ENCODE peak calls at places on chromosomes 12 and 14, in eight cellular contexts. One of them, this sample, is unnamed.

GRCh38 chr12:100790558-100790957 is 4.0 kb upstream of the ANO4 start:
- DNase-seq in retinal pigment epithelial cell: no peak
- DNase-seq in fibroblast of lung: no peak
- DNase-seq in testis: no peak
- DNase-seq in heart right ventricle: no peak
- DNase-seq in GM06990: no peak
- DNase-seq in brain microvascular endothelial cell: no peak
- DNase-seq in uterus: no peak
- DNase-seq in this sample: no peak

GRCh38 chr12:98893126-98893525 is 248.0 kb downstream of the APAF1 start:
- DNase-seq in uterus: no peak
- DNase-seq in testis: no peak
- DNase-seq in fibroblast of lung: no peak
- DNase-seq in brain microvascular endothelial cell: no peak
- DNase-seq in retinal pigment epithelial cell: no peak
- DNase-seq in heart right ventricle: no peak
- DNase-seq in GM06990: no peak
- DNase-seq in this sample: no peak

GRCh38 chr12:46915082-46915481 is 89.3 kb upstream of the SLC38A4 start:
- DNase-seq in fibroblast of lung: peak
- DNase-seq in testis: no peak
- DNase-seq in GM06990: no peak
- DNase-seq in retinal pigment epithelial cell: no peak
- DNase-seq in uterus: peak
- DNase-seq in heart right ventricle: no peak
- DNase-seq in brain microvascular endothelial cell: peak
- DNase-seq in this sample: no peak

GRCh38 chr14:21019377-21019776 is 5.5 kb downstream of the NDRG2 start:
- DNase-seq in uterus: no peak
- DNase-seq in testis: no peak
- DNase-seq in GM06990: no peak
- DNase-seq in heart right ventricle: no peak
- DNase-seq in retinal pigment epithelial cell: no peak
- DNase-seq in brain microvascular endothelial cell: no peak
- DNase-seq in fibroblast of lung: no peak
- DNase-seq in this sample: peak

GRCh38 chr14:101636081-101636560 is 74.8 kb downstream of the DIO3 start:
- DNase-seq in fibroblast of lung: no peak
- DNase-seq in heart right ventricle: no peak
- DNase-seq in uterus: no peak
- DNase-seq in retinal pigment epithelial cell: no peak
- DNase-seq in GM06990: no peak
- DNase-seq in testis: no peak
- DNase-seq in brain microvascular endothelial cell: no peak
- DNase-seq in this sample: peak

GRCh38 chr12:43315961-43316360 is 236.0 kb downstream of the ADAMTS20 start:
- DNase-seq in heart right ventricle: no peak
- DNase-seq in retinal pigment epithelial cell: no peak
- DNase-seq in brain microvascular endothelial cell: no peak
- DNase-seq in fibroblast of lung: peak
- DNase-seq in GM06990: no peak
- DNase-seq in testis: no peak
- DNase-seq in uterus: no peak
- DNase-seq in this sample: no peak

GRCh38 chr12:62910549-62911169 is 24.3 kb downstream of the PPM1H start:
- DNase-seq in uterus: no peak
- DNase-seq in retinal pigment epithelial cell: no peak
- DNase-seq in GM06990: no peak
- DNase-seq in testis: no peak
- DNase-seq in brain microvascular endothelial cell: no peak
- DNase-seq in fibroblast of lung: no peak
- DNase-seq in heart right ventricle: no peak
- DNase-seq in this sample: no peak

GRCh38 chr14:81459421-81459820 is 59.3 kb upstream of the STON2 start:
- DNase-seq in brain microvascular endothelial cell: no peak
- DNase-seq in fibroblast of lung: no peak
- DNase-seq in testis: no peak
- DNase-seq in GM06990: no peak
- DNase-seq in retinal pigment epithelial cell: no peak
- DNase-seq in heart right ventricle: no peak
- DNase-seq in uterus: no peak
- DNase-seq in this sample: no peak

GRCh38 chr14:98371141-98371540 is 900.9 kb downstream of the BCL11B start:
- DNase-seq in testis: no peak
- DNase-seq in uterus: no peak
- DNase-seq in retinal pigment epithelial cell: no peak
- DNase-seq in heart right ventricle: no peak
- DNase-seq in GM06990: no peak
- DNase-seq in fibroblast of lung: no peak
- DNase-seq in brain microvascular endothelial cell: no peak
- DNase-seq in this sample: no peak

GRCh38 chr14:76863724-76864407 is 37.7 kb downstream of the LRRC74A start:
- DNase-seq in uterus: peak
- DNase-seq in testis: peak
- DNase-seq in GM06990: peak
- DNase-seq in brain microvascular endothelial cell: no peak
- DNase-seq in heart right ventricle: peak
- DNase-seq in fibroblast of lung: no peak
- DNase-seq in retinal pigment epithelial cell: no peak
- DNase-seq in this sample: peak

GRCh38 chr14:41289025-41289424 is 317.7 kb upstream of the LRFN5 start:
- DNase-seq in GM06990: no peak
- DNase-seq in retinal pigment epithelial cell: no peak
- DNase-seq in fibroblast of lung: no peak
- DNase-seq in testis: no peak
- DNase-seq in brain microvascular endothelial cell: no peak
- DNase-seq in uterus: no peak
- DNase-seq in heart right ventricle: no peak
- DNase-seq in this sample: no peak

GRCh38 chr12:89307665-89308253 is 44.5 kb downstream of the DUSP6 start:
- DNase-seq in testis: no peak
- DNase-seq in brain microvascular endothelial cell: no peak
- DNase-seq in uterus: no peak
- DNase-seq in fibroblast of lung: no peak
- DNase-seq in heart right ventricle: no peak
- DNase-seq in GM06990: no peak
- DNase-seq in retinal pigment epithelial cell: no peak
- DNase-seq in this sample: peak

GRCh38 chr12:89884365-89884915 is 175.8 kb upstream of the ATP2B1 start:
- DNase-seq in retinal pigment epithelial cell: no peak
- DNase-seq in GM06990: no peak
- DNase-seq in heart right ventricle: no peak
- DNase-seq in testis: no peak
- DNase-seq in uterus: no peak
- DNase-seq in brain microvascular endothelial cell: no peak
- DNase-seq in fibroblast of lung: no peak
- DNase-seq in this sample: no peak

GRCh38 chr14:105899657-105900397 is 373.4 kb downstream of the TMEM121 start:
- DNase-seq in retinal pigment epithelial cell: no peak
- DNase-seq in brain microvascular endothelial cell: no peak
- DNase-seq in heart right ventricle: no peak
- DNase-seq in uterus: no peak
- DNase-seq in GM06990: no peak
- DNase-seq in fibroblast of lung: no peak
- DNase-seq in testis: no peak
- DNase-seq in this sample: no peak

GRCh38 chr14:55976619-55977018 is 141.6 kb upstream of the PELI2 start:
- DNase-seq in heart right ventricle: no peak
- DNase-seq in retinal pigment epithelial cell: no peak
- DNase-seq in testis: no peak
- DNase-seq in brain microvascular endothelial cell: no peak
- DNase-seq in GM06990: no peak
- DNase-seq in uterus: no peak
- DNase-seq in fibroblast of lung: no peak
- DNase-seq in this sample: no peak

GRCh38 chr12:121827351-121828099 is 23.7 kb downstream of the SETD1B start:
- DNase-seq in uterus: no peak
- DNase-seq in brain microvascular endothelial cell: no peak
- DNase-seq in GM06990: no peak
- DNase-seq in retinal pigment epithelial cell: no peak
- DNase-seq in fibroblast of lung: no peak
- DNase-seq in heart right ventricle: no peak
- DNase-seq in testis: no peak
- DNase-seq in this sample: no peak

GRCh38 chr12:76519538-76519937 is 40.0 kb downstream of the OSBPL8 start:
- DNase-seq in heart right ventricle: no peak
- DNase-seq in retinal pigment epithelial cell: no peak
- DNase-seq in GM06990: no peak
- DNase-seq in fibroblast of lung: no peak
- DNase-seq in brain microvascular endothelial cell: peak
- DNase-seq in uterus: no peak
- DNase-seq in testis: no peak
- DNase-seq in this sample: peak

GRCh38 chr14:49970474-49971147 is 77.7 kb downstream of the ARF6 start:
- DNase-seq in uterus: no peak
- DNase-seq in brain microvascular endothelial cell: peak
- DNase-seq in GM06990: no peak
- DNase-seq in fibroblast of lung: peak
- DNase-seq in heart right ventricle: no peak
- DNase-seq in testis: peak
- DNase-seq in retinal pigment epithelial cell: peak
- DNase-seq in this sample: no peak
- H3K4me3 ChIP-seq in uterus: no peak
- H3K4me3 ChIP-seq in brain microvascular endothelial cell: no peak
- H3K4me3 ChIP-seq in GM06990: no peak
- H3K4me3 ChIP-seq in fibroblast of lung: no peak
- H3K4me3 ChIP-seq in heart right ventricle: peak
- H3K4me3 ChIP-seq in testis: no peak
- H3K4me3 ChIP-seq in retinal pigment epithelial cell: no peak
- H3K4me3 ChIP-seq in this sample: no peak

DNA sequence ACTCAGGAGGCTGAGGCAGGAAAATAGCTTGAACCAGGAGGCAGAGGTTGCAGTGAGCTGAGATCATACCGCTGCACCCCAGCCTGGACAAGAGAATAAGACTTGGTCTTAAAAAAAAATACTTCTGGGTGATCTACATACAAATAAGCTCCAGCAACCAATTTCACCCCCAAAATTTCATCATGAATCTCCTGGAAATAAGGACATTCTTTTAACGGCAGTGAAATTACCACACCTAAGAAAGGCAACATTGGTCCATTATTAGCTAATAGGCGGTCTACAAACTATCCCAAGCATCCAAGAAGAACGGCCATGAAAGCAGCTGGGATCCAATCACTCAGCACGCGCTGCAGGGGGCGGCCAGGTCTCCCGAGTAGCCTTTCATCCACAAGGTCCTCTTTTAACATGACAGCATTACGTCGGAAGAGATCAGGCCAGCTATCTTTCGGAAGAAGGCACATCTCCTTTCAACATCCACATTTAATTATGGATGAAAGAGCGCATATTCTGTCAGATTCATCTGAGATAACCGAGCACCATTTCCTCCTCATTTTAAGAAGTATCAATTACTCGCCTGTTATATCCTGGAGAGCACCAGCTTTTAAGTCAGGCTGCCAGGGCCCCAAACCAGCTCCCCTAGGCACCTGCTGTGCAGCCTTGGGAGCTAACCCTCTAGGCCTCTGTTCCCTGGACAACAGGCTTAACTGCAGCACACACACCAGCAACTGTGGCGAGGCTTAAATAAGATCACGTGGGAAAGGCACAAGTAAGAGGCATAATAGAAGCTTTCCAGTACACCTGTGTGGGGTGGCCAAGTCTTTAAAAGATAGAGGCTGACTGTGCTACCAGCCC is 4.2 kb downstream of the SLC15A4 start:
- DNase-seq in uterus: no peak
- DNase-seq in GM06990: no peak
- DNase-seq in testis: no peak
- DNase-seq in brain microvascular endothelial cell: no peak
- DNase-seq in fibroblast of lung: no peak
- DNase-seq in retinal pigment epithelial cell: no peak
- DNase-seq in heart right ventricle: no peak
- DNase-seq in this sample: no peak
- H3K4me3 ChIP-seq in uterus: no peak
- H3K4me3 ChIP-seq in GM06990: peak
- H3K4me3 ChIP-seq in testis: no peak
- H3K4me3 ChIP-seq in brain microvascular endothelial cell: no peak
- H3K4me3 ChIP-seq in fibroblast of lung: no peak
- H3K4me3 ChIP-seq in retinal pigment epithelial cell: no peak
- H3K4me3 ChIP-seq in heart right ventricle: no peak
- H3K4me3 ChIP-seq in this sample: no peak

GRCh38 chr12:105204127-105204526 is 31.8 kb downstream of the APPL2 start:
- DNase-seq in GM06990: no peak
- DNase-seq in testis: no peak
- DNase-seq in retinal pigment epithelial cell: no peak
- DNase-seq in brain microvascular endothelial cell: no peak
- DNase-seq in fibroblast of lung: no peak
- DNase-seq in heart right ventricle: no peak
- DNase-seq in uterus: no peak
- DNase-seq in this sample: no peak
- H3K4me3 ChIP-seq in GM06990: no peak
- H3K4me3 ChIP-seq in testis: no peak
- H3K4me3 ChIP-seq in retinal pigment epithelial cell: no peak
- H3K4me3 ChIP-seq in brain microvascular endothelial cell: no peak
- H3K4me3 ChIP-seq in fibroblast of lung: no peak
- H3K4me3 ChIP-seq in heart right ventricle: no peak
- H3K4me3 ChIP-seq in uterus: no peak
- H3K4me3 ChIP-seq in this sample: no peak

DNA sequence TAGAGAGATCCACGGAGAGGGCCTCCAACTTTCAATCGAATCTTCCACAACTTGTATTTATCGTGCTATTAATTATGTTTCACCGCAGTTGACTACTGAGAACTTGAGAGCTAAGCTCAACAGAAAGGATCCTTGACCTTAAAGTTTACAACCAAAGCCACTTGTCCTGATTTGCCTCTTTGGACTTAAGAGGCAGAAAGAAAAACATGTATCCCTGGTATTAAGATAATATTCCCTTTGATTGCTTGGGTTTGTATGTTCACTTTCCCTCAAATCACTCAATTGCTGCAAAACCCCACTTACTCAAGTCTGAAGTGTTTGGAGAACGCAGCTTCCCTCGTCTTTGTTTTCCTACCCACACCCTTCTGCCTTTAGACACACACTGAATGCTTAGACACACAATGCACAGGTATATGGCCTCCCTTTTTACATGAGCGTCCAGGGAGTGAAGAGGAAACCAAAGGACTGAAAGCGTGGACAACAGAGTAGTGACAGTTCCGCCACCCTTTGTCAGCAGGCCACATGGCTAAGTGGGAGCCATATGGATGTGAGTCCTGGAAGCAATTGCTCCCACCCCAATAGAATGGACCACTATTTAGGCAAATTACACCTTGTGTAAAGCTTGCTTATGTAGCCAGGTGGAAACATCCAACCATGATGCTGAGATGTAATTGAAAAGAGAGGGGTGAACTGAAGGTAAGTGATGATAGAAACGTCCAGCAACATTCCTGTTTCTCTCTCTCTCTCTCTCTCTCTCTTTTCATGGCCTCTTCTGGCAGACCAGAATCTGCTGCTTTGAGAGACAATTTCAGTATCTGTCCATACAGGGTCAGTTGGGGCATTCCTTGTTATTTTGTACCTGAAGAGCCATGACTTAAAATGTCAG is 1.4 kb upstream of the PKP2 start:
- DNase-seq in heart right ventricle: no peak
- DNase-seq in uterus: no peak
- DNase-seq in GM06990: no peak
- DNase-seq in retinal pigment epithelial cell: no peak
- DNase-seq in brain microvascular endothelial cell: no peak
- DNase-seq in testis: no peak
- DNase-seq in fibroblast of lung: no peak
- DNase-seq in this sample: no peak
- H3K4me3 ChIP-seq in heart right ventricle: peak
- H3K4me3 ChIP-seq in uterus: no peak
- H3K4me3 ChIP-seq in GM06990: no peak
- H3K4me3 ChIP-seq in retinal pigment epithelial cell: no peak
- H3K4me3 ChIP-seq in brain microvascular endothelial cell: no peak
- H3K4me3 ChIP-seq in testis: peak
- H3K4me3 ChIP-seq in fibroblast of lung: no peak
- H3K4me3 ChIP-seq in this sample: no peak

This sample was measured in NB4.